ENCODE peak calls at places on chromosomes 6 and 20, in six cellular contexts. One of them, this sample, is unnamed.

GRCh38 chr6:136549359-136550044 is 720 bp downstream of the MAP7 start:
- DNase-seq in psoas muscle: no peak
- DNase-seq in GM10248: no peak
- DNase-seq in bronchial epithelial cell: peak; percentile 44
- DNase-seq in upper lobe of right lung: peak; percentile 69
- DNase-seq in fibroblast of lung: no peak
- DNase-seq in this sample: no peak

GRCh38 chr20:60512436-60512835 is 554.2 kb downstream of the CDH26 start:
- DNase-seq in bronchial epithelial cell: peak; percentile 7
- DNase-seq in upper lobe of right lung: no peak
- DNase-seq in fibroblast of lung: peak; percentile 70
- DNase-seq in GM10248: no peak
- DNase-seq in psoas muscle: no peak
- DNase-seq in this sample: no peak

GRCh38 chr6:37236921-37237320 is 20.7 kb upstream of the TBC1D22B start:
- DNase-seq in upper lobe of right lung: no peak
- DNase-seq in bronchial epithelial cell: peak; percentile 65
- DNase-seq in fibroblast of lung: peak; percentile 80
- DNase-seq in psoas muscle: no peak
- DNase-seq in GM10248: no peak
- DNase-seq in this sample: no peak

GRCh38 chr20:54429364-54429763 is 46.0 kb upstream of the DOK5 start:
- DNase-seq in bronchial epithelial cell: no peak
- DNase-seq in upper lobe of right lung: no peak
- DNase-seq in GM10248: no peak
- DNase-seq in psoas muscle: no peak
- DNase-seq in fibroblast of lung: peak; percentile 9
- DNase-seq in this sample: no peak

GRCh38 chr6:52921743-52922142 is 12.2 kb upstream of the GSTA3 start:
- DNase-seq in GM10248: no peak
- DNase-seq in bronchial epithelial cell: no peak
- DNase-seq in upper lobe of right lung: no peak
- DNase-seq in fibroblast of lung: no peak
- DNase-seq in psoas muscle: no peak
- DNase-seq in this sample: no peak

GRCh38 chr6:31776563-31776960 is 566 bp downstream of the VWA7 start:
- DNase-seq in psoas muscle: no peak
- DNase-seq in fibroblast of lung: no peak
- DNase-seq in upper lobe of right lung: no peak
- DNase-seq in bronchial epithelial cell: no peak
- DNase-seq in GM10248: no peak
- DNase-seq in this sample: no peak

GRCh38 chr20:62320581-62321354 is 18.0 kb downstream of the ADRM1 start:
- DNase-seq in psoas muscle: peak; percentile 24
- DNase-seq in fibroblast of lung: no peak
- DNase-seq in GM10248: no peak
- DNase-seq in bronchial epithelial cell: no peak
- DNase-seq in upper lobe of right lung: no peak
- DNase-seq in this sample: no peak

GRCh38 chr6:20056350-20056992 is 155.8 kb downstream of the MBOAT1 start:
- DNase-seq in GM10248: peak; percentile 34
- DNase-seq in bronchial epithelial cell: peak; percentile 51
- DNase-seq in psoas muscle: no peak
- DNase-seq in fibroblast of lung: peak; percentile 41
- DNase-seq in upper lobe of right lung: no peak
- DNase-seq in this sample: peak; percentile 47

GRCh38 chr6:41523957-41524633 is 22.1 kb upstream of the FOXP4 start:
- DNase-seq in upper lobe of right lung: no peak
- DNase-seq in fibroblast of lung: no peak
- DNase-seq in bronchial epithelial cell: no peak
- DNase-seq in psoas muscle: no peak
- DNase-seq in GM10248: no peak
- DNase-seq in this sample: no peak

GRCh38 chr20:35368616-35369423 is 43.0 kb downstream of the UQCC1 start:
- DNase-seq in psoas muscle: peak; percentile 54
- DNase-seq in bronchial epithelial cell: no peak
- DNase-seq in GM10248: no peak
- DNase-seq in upper lobe of right lung: no peak
- DNase-seq in fibroblast of lung: peak; percentile 29
- DNase-seq in this sample: no peak

GRCh38 chr6:30915591-30915946 is 1.5 kb downstream of the VARS2 start:
- DNase-seq in bronchial epithelial cell: peak; percentile 64
- DNase-seq in GM10248: peak; percentile 84
- DNase-seq in psoas muscle: no peak
- DNase-seq in fibroblast of lung: peak; percentile 53
- DNase-seq in upper lobe of right lung: peak; percentile 67
- DNase-seq in this sample: peak; percentile 87

GRCh38 chr6:21850682-21851081 is 257.1 kb downstream of the SOX4 start:
- DNase-seq in bronchial epithelial cell: no peak
- DNase-seq in psoas muscle: no peak
- DNase-seq in fibroblast of lung: no peak
- DNase-seq in GM10248: no peak
- DNase-seq in upper lobe of right lung: no peak
- DNase-seq in this sample: no peak

GRCh38 chr20:10555865-10556308 is 117.9 kb downstream of the JAG1 start:
- DNase-seq in GM10248: no peak
- DNase-seq in upper lobe of right lung: no peak
- DNase-seq in bronchial epithelial cell: peak; percentile 60
- DNase-seq in psoas muscle: no peak
- DNase-seq in fibroblast of lung: peak; percentile 75
- DNase-seq in this sample: no peak

GRCh38 chr20:53395188-53395923 is 198.3 kb downstream of the ZNF217 start:
- DNase-seq in fibroblast of lung: no peak
- DNase-seq in upper lobe of right lung: no peak
- DNase-seq in bronchial epithelial cell: no peak
- DNase-seq in GM10248: no peak
- DNase-seq in psoas muscle: no peak
- DNase-seq in this sample: no peak

GRCh38 chr6:43355862-43356590 is 13.4 kb downstream of the ZNF318 start:
- DNase-seq in GM10248: no peak
- DNase-seq in psoas muscle: no peak
- DNase-seq in bronchial epithelial cell: peak; percentile 15
- DNase-seq in fibroblast of lung: peak; percentile 17
- DNase-seq in upper lobe of right lung: no peak
- DNase-seq in this sample: no peak

GRCh38 chr6:136382676-136383075 is 93.0 kb upstream of the BCLAF1 start:
- DNase-seq in fibroblast of lung: no peak
- DNase-seq in GM10248: no peak
- DNase-seq in bronchial epithelial cell: no peak
- DNase-seq in upper lobe of right lung: no peak
- DNase-seq in psoas muscle: no peak
- DNase-seq in this sample: no peak

GRCh38 chr6:123042412-123042811 is 46.4 kb downstream of the CLVS2 start:
- DNase-seq in bronchial epithelial cell: no peak
- DNase-seq in upper lobe of right lung: no peak
- DNase-seq in GM10248: no peak
- DNase-seq in psoas muscle: no peak
- DNase-seq in fibroblast of lung: no peak
- DNase-seq in this sample: no peak

GRCh38 chr6:105459049-105459448 is 56.2 kb upstream of the PREP start:
- DNase-seq in GM10248: peak; percentile 43
- DNase-seq in upper lobe of right lung: no peak
- DNase-seq in bronchial epithelial cell: peak; percentile 85
- DNase-seq in psoas muscle: no peak
- DNase-seq in fibroblast of lung: peak; percentile 52
- DNase-seq in this sample: peak; percentile 48

GRCh38 chr6:109458774-109459531 is 3.4 kb upstream of the MICAL1 start:
- DNase-seq in fibroblast of lung: no peak
- DNase-seq in GM10248: peak; percentile 50
- DNase-seq in psoas muscle: no peak
- DNase-seq in upper lobe of right lung: no peak
- DNase-seq in bronchial epithelial cell: no peak
- DNase-seq in this sample: peak; percentile 59

GRCh38 chr6:166989427-166990034 is 9.7 kb upstream of the CEP43 start:
- DNase-seq in bronchial epithelial cell: peak; percentile 20
- DNase-seq in fibroblast of lung: peak; percentile 18
- DNase-seq in upper lobe of right lung: no peak
- DNase-seq in GM10248: peak; percentile 32
- DNase-seq in psoas muscle: no peak
- DNase-seq in this sample: no peak

GRCh38 chr6:166988674-166989201 is 10.5 kb upstream of the CEP43 start:
- DNase-seq in upper lobe of right lung: no peak
- DNase-seq in bronchial epithelial cell: no peak
- DNase-seq in psoas muscle: no peak
- DNase-seq in fibroblast of lung: peak; percentile 43
- DNase-seq in GM10248: no peak
- DNase-seq in this sample: no peak

GRCh38 chr6:166987448-166987847 is 11.7 kb upstream of the CEP43 start:
- DNase-seq in GM10248: no peak
- DNase-seq in psoas muscle: no peak
- DNase-seq in upper lobe of right lung: no peak
- DNase-seq in fibroblast of lung: no peak
- DNase-seq in bronchial epithelial cell: no peak
- DNase-seq in this sample: no peak

DNA sequence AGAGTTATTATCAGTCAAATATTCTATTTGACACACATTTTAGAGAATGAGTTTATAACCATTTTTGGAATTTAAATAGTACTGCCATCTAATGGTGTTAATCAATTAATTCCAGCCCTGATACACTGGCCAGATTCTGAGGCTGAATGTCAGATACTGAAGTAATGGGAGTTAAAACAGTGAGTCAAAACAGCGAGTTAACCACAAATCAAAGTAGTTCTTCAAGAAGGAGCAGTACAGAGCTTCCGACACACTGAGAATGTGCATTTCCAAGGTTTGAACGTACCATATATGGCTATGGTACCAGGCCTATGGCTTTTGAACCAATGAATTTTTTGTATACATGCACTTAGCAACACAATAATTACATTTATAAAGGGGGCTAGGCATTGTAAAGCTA is 11.3 kb upstream of the CEP43 start:
- DNase-seq in upper lobe of right lung: no peak
- DNase-seq in fibroblast of lung: peak; percentile 47
- DNase-seq in psoas muscle: no peak
- DNase-seq in GM10248: no peak
- DNase-seq in bronchial epithelial cell: no peak
- DNase-seq in this sample: no peak
- TF ChIP-seq CTCF in upper lobe of right lung: no peak
- TF ChIP-seq CTCF in fibroblast of lung: no peak
- TF ChIP-seq CTCF in psoas muscle: no peak
- TF ChIP-seq CTCF in GM10248: peak; percentile 9
- TF ChIP-seq CTCF in bronchial epithelial cell: no peak
- TF ChIP-seq CTCF in this sample: no peak

GRCh38 chr6:98838027-98838426 is 3.7 kb downstream of the POU3F2 start:
- DNase-seq in upper lobe of right lung: no peak
- DNase-seq in fibroblast of lung: peak; percentile 59
- DNase-seq in bronchial epithelial cell: no peak
- DNase-seq in psoas muscle: no peak
- DNase-seq in GM10248: no peak
- DNase-seq in this sample: no peak

GRCh38 chr6:98840385-98840784 is 6.0 kb downstream of the POU3F2 start:
- DNase-seq in psoas muscle: no peak
- DNase-seq in fibroblast of lung: peak; percentile 14
- DNase-seq in upper lobe of right lung: no peak
- DNase-seq in GM10248: no peak
- DNase-seq in bronchial epithelial cell: no peak
- DNase-seq in this sample: no peak

GRCh38 chr6:98841114-98841513 is 6.7 kb downstream of the POU3F2 start:
- DNase-seq in psoas muscle: no peak
- DNase-seq in fibroblast of lung: peak; percentile 9
- DNase-seq in GM10248: no peak
- DNase-seq in upper lobe of right lung: no peak
- DNase-seq in bronchial epithelial cell: no peak
- DNase-seq in this sample: no peak

GRCh38 chr6:98841589-98842488 is 7.5 kb downstream of the POU3F2 start:
- DNase-seq in fibroblast of lung: peak; percentile 47
- DNase-seq in upper lobe of right lung: no peak
- DNase-seq in GM10248: no peak
- DNase-seq in bronchial epithelial cell: no peak
- DNase-seq in psoas muscle: no peak
- DNase-seq in this sample: no peak

DNA sequence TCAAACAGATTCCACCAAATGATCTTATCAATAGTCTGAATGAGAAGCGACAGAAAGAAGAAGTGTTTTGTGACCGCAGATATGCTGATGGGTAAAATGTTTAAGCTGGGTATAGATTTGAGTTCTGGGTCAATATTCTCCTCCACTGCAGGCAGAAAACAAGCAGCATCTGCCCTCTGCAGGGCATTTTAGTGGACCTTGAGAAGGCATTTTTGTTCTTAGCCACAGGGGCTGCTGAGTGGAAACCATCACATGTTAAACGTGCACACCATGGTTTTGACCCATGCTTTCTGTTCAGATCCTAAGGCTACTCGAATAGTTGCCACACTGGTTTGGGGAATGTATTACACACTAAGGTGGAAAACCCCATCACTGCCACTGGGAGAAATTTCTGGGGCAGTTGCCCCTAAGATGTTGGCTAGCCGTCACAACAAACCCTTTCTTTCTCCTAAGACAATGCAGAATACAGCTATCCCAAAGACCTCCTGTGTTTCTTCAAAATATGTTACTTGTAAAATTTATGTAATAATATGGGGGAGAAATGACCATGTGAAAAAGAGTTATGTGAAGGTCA is 5.5 kb downstream of the POU3F2 start:
- DNase-seq in GM10248: no peak
- DNase-seq in psoas muscle: no peak
- DNase-seq in bronchial epithelial cell: peak; percentile 17
- DNase-seq in fibroblast of lung: peak; percentile 83
- DNase-seq in upper lobe of right lung: no peak
- DNase-seq in this sample: no peak
- TF ChIP-seq CTCF in GM10248: peak; percentile 25
- TF ChIP-seq CTCF in psoas muscle: no peak
- TF ChIP-seq CTCF in bronchial epithelial cell: peak; percentile 27
- TF ChIP-seq CTCF in fibroblast of lung: peak; percentile 45
- TF ChIP-seq CTCF in upper lobe of right lung: no peak
- TF ChIP-seq CTCF in this sample: no peak

GRCh38 chr6:35318200-35318844 is 20.7 kb downstream of the DEF6 start:
- DNase-seq in upper lobe of right lung: peak; percentile 87
- DNase-seq in psoas muscle: peak; percentile 80
- DNase-seq in bronchial epithelial cell: peak; percentile 50
- DNase-seq in GM10248: no peak
- DNase-seq in fibroblast of lung: peak; percentile 82
- DNase-seq in this sample: no peak
- TF ChIP-seq CTCF in upper lobe of right lung: no peak
- TF ChIP-seq CTCF in psoas muscle: no peak
- TF ChIP-seq CTCF in bronchial epithelial cell: no peak
- TF ChIP-seq CTCF in GM10248: no peak
- TF ChIP-seq CTCF in fibroblast of lung: no peak
- TF ChIP-seq CTCF in this sample: no peak

DNA sequence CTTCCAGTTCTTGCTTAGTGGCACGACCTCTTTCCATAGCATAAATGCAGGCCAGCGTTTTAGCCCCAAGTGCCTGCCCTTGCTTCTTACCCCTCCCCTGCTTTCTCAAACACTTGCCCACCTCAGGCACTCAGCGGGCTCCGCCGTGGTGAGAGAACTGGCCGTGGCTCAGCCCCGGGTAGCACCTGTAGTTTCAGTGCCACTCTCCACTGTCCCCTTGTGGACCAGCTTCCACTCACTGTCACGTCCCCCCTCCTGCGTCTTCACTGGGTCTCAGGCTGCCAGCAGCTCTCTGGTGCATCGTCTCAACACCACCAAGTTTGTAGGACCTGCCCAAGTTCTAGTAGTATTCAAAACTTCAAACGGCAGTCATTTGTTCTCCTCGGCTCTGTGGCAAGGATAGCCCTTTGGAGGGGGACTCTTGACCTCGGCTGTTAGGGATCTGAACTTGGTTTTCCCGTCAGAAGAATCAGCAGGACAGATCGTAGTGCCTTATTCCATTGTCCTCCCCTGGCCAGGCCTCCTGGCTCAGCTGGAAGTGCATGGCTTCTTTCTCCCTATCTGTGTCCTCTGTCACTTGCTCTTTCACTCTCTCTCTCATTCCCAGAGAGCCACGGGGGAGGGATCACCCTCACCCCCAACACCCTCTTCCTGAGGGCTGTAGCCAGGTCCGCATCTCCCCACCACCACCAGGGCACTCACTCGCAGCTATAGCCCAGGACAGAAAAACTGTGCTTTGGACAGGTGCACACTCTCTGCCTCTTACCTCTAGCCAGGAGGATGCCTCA is 44.6 kb downstream of the STK35 start:
- DNase-seq in bronchial epithelial cell: no peak
- DNase-seq in upper lobe of right lung: no peak
- DNase-seq in GM10248: no peak
- DNase-seq in fibroblast of lung: no peak
- DNase-seq in psoas muscle: no peak
- DNase-seq in this sample: no peak
- TF ChIP-seq CTCF in bronchial epithelial cell: no peak
- TF ChIP-seq CTCF in upper lobe of right lung: no peak
- TF ChIP-seq CTCF in GM10248: no peak
- TF ChIP-seq CTCF in fibroblast of lung: no peak
- TF ChIP-seq CTCF in psoas muscle: no peak
- TF ChIP-seq CTCF in this sample: no peak

This sample was measured in GM13976.